ENCODE peak calls at places on chromosomes 7 and 10, in ten cellular contexts. One of them, this sample, is unnamed.

GRCh38 chr7:91005861-91006260 is 258.4 kb upstream of the FZD1 start:
- DNase-seq in AG09309: no peak
- DNase-seq in brain microvascular endothelial cell: no peak
- DNase-seq in fibroblast of villous mesenchyme: no peak
- DNase-seq in breast epithelium: no peak
- DNase-seq in dorsolateral prefrontal cortex: peak; percentile 77
- DNase-seq in NT2/D1: no peak
- DNase-seq in fibroblast of mammary gland: no peak
- DNase-seq in kidney epithelial cell: no peak
- DNase-seq in fibroblast of the aortic adventitia: no peak
- DNase-seq in this sample: no peak

GRCh38 chr7:75690121-75690523 is 48.6 kb downstream of the HIP1 start:
- DNase-seq in AG09309: no peak
- DNase-seq in brain microvascular endothelial cell: no peak
- DNase-seq in fibroblast of villous mesenchyme: no peak
- DNase-seq in breast epithelium: no peak
- DNase-seq in dorsolateral prefrontal cortex: no peak
- DNase-seq in NT2/D1: no peak
- DNase-seq in fibroblast of mammary gland: no peak
- DNase-seq in kidney epithelial cell: no peak
- DNase-seq in fibroblast of the aortic adventitia: no peak
- DNase-seq in this sample: no peak

GRCh38 chr7:111639894-111640293 is 77.6 kb upstream of the IMMP2L start:
- DNase-seq in AG09309: no peak
- DNase-seq in brain microvascular endothelial cell: no peak
- DNase-seq in fibroblast of villous mesenchyme: peak; percentile 73
- DNase-seq in breast epithelium: no peak
- DNase-seq in dorsolateral prefrontal cortex: no peak
- DNase-seq in NT2/D1: no peak
- DNase-seq in fibroblast of mammary gland: peak; percentile 87
- DNase-seq in kidney epithelial cell: no peak
- DNase-seq in fibroblast of the aortic adventitia: peak; percentile 94
- DNase-seq in this sample: no peak

GRCh38 chr10:132264966-132265877 is 42.5 kb downstream of the STK32C start:
- DNase-seq in AG09309: no peak
- DNase-seq in brain microvascular endothelial cell: no peak
- DNase-seq in fibroblast of villous mesenchyme: no peak
- DNase-seq in breast epithelium: no peak
- DNase-seq in dorsolateral prefrontal cortex: no peak
- DNase-seq in NT2/D1: no peak
- DNase-seq in fibroblast of mammary gland: no peak
- DNase-seq in kidney epithelial cell: no peak
- DNase-seq in fibroblast of the aortic adventitia: peak; percentile 5
- DNase-seq in this sample: no peak

GRCh38 chr7:43721193-43721806 is 8.0 kb downstream of the COA1 start:
- DNase-seq in AG09309: no peak
- DNase-seq in brain microvascular endothelial cell: peak; percentile 27
- DNase-seq in fibroblast of villous mesenchyme: peak; percentile 75
- DNase-seq in breast epithelium: no peak
- DNase-seq in dorsolateral prefrontal cortex: no peak
- DNase-seq in NT2/D1: no peak
- DNase-seq in fibroblast of mammary gland: peak; percentile 75
- DNase-seq in kidney epithelial cell: no peak
- DNase-seq in fibroblast of the aortic adventitia: peak; percentile 81
- DNase-seq in this sample: peak; percentile 70

GRCh38 chr7:18212788-18213187 is 185.1 kb upstream of the PRPS1L1 start:
- DNase-seq in AG09309: peak; percentile 62
- DNase-seq in brain microvascular endothelial cell: no peak
- DNase-seq in fibroblast of villous mesenchyme: peak; percentile 46
- DNase-seq in breast epithelium: no peak
- DNase-seq in dorsolateral prefrontal cortex: no peak
- DNase-seq in NT2/D1: no peak
- DNase-seq in fibroblast of mammary gland: peak; percentile 84
- DNase-seq in kidney epithelial cell: no peak
- DNase-seq in fibroblast of the aortic adventitia: peak; percentile 86
- DNase-seq in this sample: peak; percentile 79

GRCh38 chr7:50534690-50535290 is 30.4 kb downstream of the DDC start:
- DNase-seq in AG09309: peak; percentile 91
- DNase-seq in brain microvascular endothelial cell: peak; percentile 98
- DNase-seq in fibroblast of villous mesenchyme: peak; percentile 97
- DNase-seq in breast epithelium: no peak
- DNase-seq in dorsolateral prefrontal cortex: no peak
- DNase-seq in NT2/D1: no peak
- DNase-seq in fibroblast of mammary gland: peak; percentile 100
- DNase-seq in kidney epithelial cell: peak; percentile 99
- DNase-seq in fibroblast of the aortic adventitia: peak; percentile 99
- DNase-seq in this sample: no peak

GRCh38 chr10:50275650-50276235 is 24.4 kb upstream of the ASAH2 start:
- DNase-seq in AG09309: no peak
- DNase-seq in brain microvascular endothelial cell: peak; percentile 37
- DNase-seq in fibroblast of villous mesenchyme: peak; percentile 17
- DNase-seq in breast epithelium: no peak
- DNase-seq in dorsolateral prefrontal cortex: peak; percentile 39
- DNase-seq in NT2/D1: no peak
- DNase-seq in fibroblast of mammary gland: peak; percentile 32
- DNase-seq in kidney epithelial cell: no peak
- DNase-seq in fibroblast of the aortic adventitia: peak; percentile 16
- DNase-seq in this sample: peak; percentile 24

GRCh38 chr7:139683137-139683871 is 94.5 kb downstream of the HIPK2 start:
- DNase-seq in AG09309: no peak
- DNase-seq in brain microvascular endothelial cell: peak; percentile 89
- DNase-seq in fibroblast of villous mesenchyme: peak; percentile 37
- DNase-seq in breast epithelium: peak; percentile 50
- DNase-seq in dorsolateral prefrontal cortex: no peak
- DNase-seq in NT2/D1: no peak
- DNase-seq in fibroblast of mammary gland: peak; percentile 52
- DNase-seq in kidney epithelial cell: peak; percentile 56
- DNase-seq in fibroblast of the aortic adventitia: peak; percentile 44
- DNase-seq in this sample: no peak

GRCh38 chr7:151056286-151057037 is 1.2 kb downstream of the CDK5 start:
- DNase-seq in AG09309: no peak
- DNase-seq in brain microvascular endothelial cell: no peak
- DNase-seq in fibroblast of villous mesenchyme: no peak
- DNase-seq in breast epithelium: no peak
- DNase-seq in dorsolateral prefrontal cortex: no peak
- DNase-seq in NT2/D1: no peak
- DNase-seq in fibroblast of mammary gland: no peak
- DNase-seq in kidney epithelial cell: no peak
- DNase-seq in fibroblast of the aortic adventitia: no peak
- DNase-seq in this sample: no peak

GRCh38 chr10:3668276-3668960 is 116.6 kb downstream of the KLF6 start:
- DNase-seq in AG09309: peak; percentile 5
- DNase-seq in brain microvascular endothelial cell: peak; percentile 79
- DNase-seq in fibroblast of villous mesenchyme: peak; percentile 94
- DNase-seq in breast epithelium: peak; percentile 56
- DNase-seq in dorsolateral prefrontal cortex: no peak
- DNase-seq in NT2/D1: no peak
- DNase-seq in fibroblast of mammary gland: peak; percentile 62
- DNase-seq in kidney epithelial cell: peak; percentile 55
- DNase-seq in fibroblast of the aortic adventitia: peak; percentile 93
- DNase-seq in this sample: peak; percentile 94

GRCh38 chr7:17320102-17320497 is 21.6 kb downstream of the AHR start:
- DNase-seq in AG09309: no peak
- DNase-seq in brain microvascular endothelial cell: no peak
- DNase-seq in fibroblast of villous mesenchyme: no peak
- DNase-seq in breast epithelium: no peak
- DNase-seq in dorsolateral prefrontal cortex: no peak
- DNase-seq in NT2/D1: no peak
- DNase-seq in fibroblast of mammary gland: peak; percentile 74
- DNase-seq in kidney epithelial cell: no peak
- DNase-seq in fibroblast of the aortic adventitia: no peak
- DNase-seq in this sample: no peak

GRCh38 chr10:113533801-113534200 is 19.1 kb upstream of the HABP2 start:
- DNase-seq in AG09309: no peak
- DNase-seq in brain microvascular endothelial cell: no peak
- DNase-seq in fibroblast of villous mesenchyme: no peak
- DNase-seq in breast epithelium: no peak
- DNase-seq in dorsolateral prefrontal cortex: no peak
- DNase-seq in NT2/D1: no peak
- DNase-seq in fibroblast of mammary gland: no peak
- DNase-seq in kidney epithelial cell: no peak
- DNase-seq in fibroblast of the aortic adventitia: no peak
- DNase-seq in this sample: no peak

GRCh38 chr10:124010024-124010423 is 83.4 kb downstream of the CHST15 start:
- DNase-seq in AG09309: no peak
- DNase-seq in brain microvascular endothelial cell: no peak
- DNase-seq in fibroblast of villous mesenchyme: no peak
- DNase-seq in breast epithelium: no peak
- DNase-seq in dorsolateral prefrontal cortex: no peak
- DNase-seq in NT2/D1: no peak
- DNase-seq in fibroblast of mammary gland: no peak
- DNase-seq in kidney epithelial cell: no peak
- DNase-seq in fibroblast of the aortic adventitia: no peak
- DNase-seq in this sample: no peak

GRCh38 chr7:12062062-12062461 is 149.0 kb upstream of the TMEM106B start:
- DNase-seq in AG09309: no peak
- DNase-seq in brain microvascular endothelial cell: no peak
- DNase-seq in fibroblast of villous mesenchyme: no peak
- DNase-seq in breast epithelium: no peak
- DNase-seq in dorsolateral prefrontal cortex: no peak
- DNase-seq in NT2/D1: no peak
- DNase-seq in fibroblast of mammary gland: no peak
- DNase-seq in kidney epithelial cell: no peak
- DNase-seq in fibroblast of the aortic adventitia: no peak
- DNase-seq in this sample: no peak

GRCh38 chr10:84416245-84416555 is 87.8 kb downstream of the CCSER2 start:
- DNase-seq in AG09309: no peak
- DNase-seq in brain microvascular endothelial cell: no peak
- DNase-seq in fibroblast of villous mesenchyme: no peak
- DNase-seq in breast epithelium: no peak
- DNase-seq in dorsolateral prefrontal cortex: no peak
- DNase-seq in NT2/D1: no peak
- DNase-seq in fibroblast of mammary gland: no peak
- DNase-seq in kidney epithelial cell: no peak
- DNase-seq in fibroblast of the aortic adventitia: no peak
- DNase-seq in this sample: no peak

GRCh38 chr7:48209004-48209600 is 37.8 kb downstream of the ABCA13 start:
- DNase-seq in AG09309: no peak
- DNase-seq in brain microvascular endothelial cell: no peak
- DNase-seq in fibroblast of villous mesenchyme: no peak
- DNase-seq in breast epithelium: no peak
- DNase-seq in dorsolateral prefrontal cortex: no peak
- DNase-seq in NT2/D1: no peak
- DNase-seq in fibroblast of mammary gland: no peak
- DNase-seq in kidney epithelial cell: no peak
- DNase-seq in fibroblast of the aortic adventitia: no peak
- DNase-seq in this sample: no peak

GRCh38 chr10:98268694-98269386 is 846 bp upstream of the LOXL4 start:
- DNase-seq in AG09309: no peak
- DNase-seq in brain microvascular endothelial cell: no peak
- DNase-seq in fibroblast of villous mesenchyme: no peak
- DNase-seq in breast epithelium: no peak
- DNase-seq in dorsolateral prefrontal cortex: no peak
- DNase-seq in NT2/D1: no peak
- DNase-seq in fibroblast of mammary gland: peak; percentile 21
- DNase-seq in kidney epithelial cell: no peak
- DNase-seq in fibroblast of the aortic adventitia: peak; percentile 39
- DNase-seq in this sample: peak; percentile 36
- H3K4me3 ChIP-seq in AG09309: peak overlapping the region; percentile 45
- H3K4me3 ChIP-seq in brain microvascular endothelial cell: peak overlapping the region; percentile 57
- H3K4me3 ChIP-seq in fibroblast of villous mesenchyme: peak overlapping the region; percentile 53
- H3K4me3 ChIP-seq in breast epithelium: peak overlapping the region; percentile 75
- H3K4me3 ChIP-seq in dorsolateral prefrontal cortex: peak overlapping the region; percentile 55
- H3K4me3 ChIP-seq in NT2/D1: peak overlapping the region; percentile 28
- H3K4me3 ChIP-seq in fibroblast of mammary gland: peak overlapping the region; percentile 52
- H3K4me3 ChIP-seq in kidney epithelial cell: peak overlapping the region; percentile 32
- H3K4me3 ChIP-seq in fibroblast of the aortic adventitia: peak overlapping the region; percentile 59
- H3K4me3 ChIP-seq in this sample: peak overlapping the region; percentile 17

DNA sequence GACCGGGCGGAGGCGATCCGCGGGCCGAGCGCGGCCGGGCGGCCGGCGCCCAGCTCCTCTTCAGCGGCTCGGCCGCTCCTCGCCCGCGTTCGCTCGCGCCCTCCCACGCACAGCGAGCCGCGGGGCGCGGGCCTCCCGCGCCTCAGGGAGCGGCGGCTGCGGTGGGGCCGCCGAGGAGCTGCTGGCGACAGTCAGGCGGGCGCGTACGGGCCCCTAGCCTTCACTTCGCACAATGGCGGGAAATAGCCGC is at the start of gene MCMBP:
- DNase-seq in AG09309: no peak
- DNase-seq in brain microvascular endothelial cell: no peak
- DNase-seq in fibroblast of villous mesenchyme: no peak
- DNase-seq in breast epithelium: no peak
- DNase-seq in dorsolateral prefrontal cortex: no peak
- DNase-seq in NT2/D1: no peak
- DNase-seq in fibroblast of mammary gland: no peak
- DNase-seq in kidney epithelial cell: no peak
- DNase-seq in fibroblast of the aortic adventitia: no peak
- DNase-seq in this sample: no peak
- H3K4me3 ChIP-seq in AG09309: peak within 1 kb of the TSS; percentile 87
- H3K4me3 ChIP-seq in brain microvascular endothelial cell: peak within 1 kb of the TSS; percentile 80
- H3K4me3 ChIP-seq in fibroblast of villous mesenchyme: peak within 1 kb of the TSS; percentile 87
- H3K4me3 ChIP-seq in breast epithelium: peak within 1 kb of the TSS; percentile 78
- H3K4me3 ChIP-seq in dorsolateral prefrontal cortex: peak within 1 kb of the TSS; percentile 79
- H3K4me3 ChIP-seq in NT2/D1: peak within 1 kb of the TSS; percentile 85
- H3K4me3 ChIP-seq in fibroblast of mammary gland: peak within 1 kb of the TSS; percentile 75
- H3K4me3 ChIP-seq in kidney epithelial cell: peak within 1 kb of the TSS; percentile 82
- H3K4me3 ChIP-seq in fibroblast of the aortic adventitia: peak within 1 kb of the TSS; percentile 77
- H3K4me3 ChIP-seq in this sample: peak within 1 kb of the TSS; percentile 52

GRCh38 chr7:153432056-153432455 is 620.1 kb upstream of the DPP6 start:
- DNase-seq in AG09309: no peak
- DNase-seq in brain microvascular endothelial cell: no peak
- DNase-seq in fibroblast of villous mesenchyme: no peak
- DNase-seq in breast epithelium: no peak
- DNase-seq in dorsolateral prefrontal cortex: no peak
- DNase-seq in NT2/D1: peak; percentile 32
- DNase-seq in fibroblast of mammary gland: no peak
- DNase-seq in kidney epithelial cell: no peak
- DNase-seq in fibroblast of the aortic adventitia: no peak
- DNase-seq in this sample: no peak
- H3K4me3 ChIP-seq in AG09309: no peak overlapping the region
- H3K4me3 ChIP-seq in brain microvascular endothelial cell: no peak overlapping the region
- H3K4me3 ChIP-seq in fibroblast of villous mesenchyme: no peak overlapping the region
- H3K4me3 ChIP-seq in breast epithelium: no peak overlapping the region
- H3K4me3 ChIP-seq in dorsolateral prefrontal cortex: no peak overlapping the region
- H3K4me3 ChIP-seq in NT2/D1: no peak overlapping the region
- H3K4me3 ChIP-seq in fibroblast of mammary gland: no peak overlapping the region
- H3K4me3 ChIP-seq in kidney epithelial cell: no peak overlapping the region
- H3K4me3 ChIP-seq in fibroblast of the aortic adventitia: no peak overlapping the region
- H3K4me3 ChIP-seq in this sample: no peak overlapping the region

DNA sequence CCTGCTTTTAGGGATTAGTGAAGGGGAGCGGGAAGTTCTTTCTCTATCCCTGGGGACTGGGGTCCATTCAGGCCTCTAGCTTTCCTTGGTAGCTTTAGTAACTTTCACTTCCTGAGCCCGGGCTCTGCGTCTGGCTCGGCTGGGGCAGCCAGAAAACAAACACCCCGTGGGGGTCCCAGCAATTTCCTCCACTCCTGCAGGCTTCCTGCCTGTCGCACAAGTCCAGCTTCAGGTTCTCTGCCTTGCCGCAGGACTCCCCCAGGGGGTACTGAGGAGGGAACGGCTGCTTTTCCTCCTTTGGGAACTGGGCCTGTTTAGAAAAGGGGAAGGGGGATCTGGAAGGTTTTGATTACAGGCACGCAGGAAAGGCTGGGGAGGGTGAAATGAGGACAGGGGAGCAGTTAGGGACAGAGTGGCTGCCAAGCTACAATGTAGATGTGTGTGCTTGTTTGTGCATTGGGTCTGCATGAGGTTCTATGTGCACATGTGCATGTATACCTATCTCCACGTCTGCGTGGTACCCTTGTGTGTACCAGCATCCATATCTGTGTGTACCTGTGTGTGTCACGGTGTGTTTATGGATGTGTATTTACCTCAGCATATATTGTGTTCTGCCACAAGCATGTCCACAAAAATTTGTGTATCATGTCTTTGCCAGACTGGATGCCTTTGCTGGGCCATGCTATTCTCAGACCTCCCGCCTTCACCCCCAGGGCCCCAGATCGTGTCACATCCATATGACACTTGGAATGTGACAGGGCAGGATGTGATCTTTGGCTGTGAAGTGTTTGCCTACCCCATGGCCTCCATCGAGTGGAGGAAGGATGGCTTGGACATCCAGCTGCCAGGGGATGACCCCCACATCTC is 2.0 kb downstream of the KAZALD1 start:
- DNase-seq in AG09309: no peak
- DNase-seq in brain microvascular endothelial cell: no peak
- DNase-seq in fibroblast of villous mesenchyme: no peak
- DNase-seq in breast epithelium: no peak
- DNase-seq in dorsolateral prefrontal cortex: no peak
- DNase-seq in NT2/D1: no peak
- DNase-seq in fibroblast of mammary gland: no peak
- DNase-seq in kidney epithelial cell: no peak
- DNase-seq in fibroblast of the aortic adventitia: no peak
- DNase-seq in this sample: no peak
- H3K4me3 ChIP-seq in AG09309: no peak overlapping the region
- H3K4me3 ChIP-seq in brain microvascular endothelial cell: no peak overlapping the region
- H3K4me3 ChIP-seq in fibroblast of villous mesenchyme: no peak overlapping the region
- H3K4me3 ChIP-seq in breast epithelium: no peak overlapping the region
- H3K4me3 ChIP-seq in dorsolateral prefrontal cortex: no peak overlapping the region
- H3K4me3 ChIP-seq in NT2/D1: no peak overlapping the region
- H3K4me3 ChIP-seq in fibroblast of mammary gland: no peak overlapping the region
- H3K4me3 ChIP-seq in kidney epithelial cell: no peak overlapping the region
- H3K4me3 ChIP-seq in fibroblast of the aortic adventitia: peak overlapping the region; percentile 100
- H3K4me3 ChIP-seq in this sample: no peak overlapping the region

This sample was measured in cardiac muscle cell.